ENCODE peak calls at places on chromosome 22, in nine cellular contexts. One of them, this sample, is unnamed. For H3K27me3, the result is how much of the 10 kb centered on the place peaks cover.

GRCh38 chr22:27647540-27647939 is 154.0 kb downstream of the MN1 start:
- DNase-seq in SK-N-SH: no peak
- DNase-seq in CD8-positive, alpha-beta T cell: no peak
- DNase-seq in sigmoid colon: no peak
- DNase-seq in mesendoderm: no peak
- DNase-seq in cardiac muscle cell: no peak
- DNase-seq in HepG2: peak
- DNase-seq in Karpas-422: no peak
- DNase-seq in adrenal gland: no peak
- DNase-seq in this sample: no peak

GRCh38 chr22:27264184-27264583 is 537.4 kb downstream of the MN1 start:
- DNase-seq in SK-N-SH: no peak
- DNase-seq in CD8-positive, alpha-beta T cell: no peak
- DNase-seq in sigmoid colon: no peak
- DNase-seq in mesendoderm: no peak
- DNase-seq in cardiac muscle cell: no peak
- DNase-seq in HepG2: no peak
- DNase-seq in Karpas-422: no peak
- DNase-seq in adrenal gland: no peak
- DNase-seq in this sample: no peak

GRCh38 chr22:30648825-30649224 is 13.2 kb downstream of the SLC35E4 start:
- DNase-seq in SK-N-SH: no peak
- DNase-seq in CD8-positive, alpha-beta T cell: no peak
- DNase-seq in sigmoid colon: no peak
- DNase-seq in mesendoderm: no peak
- DNase-seq in cardiac muscle cell: no peak
- DNase-seq in HepG2: no peak
- DNase-seq in Karpas-422: no peak
- DNase-seq in adrenal gland: no peak
- DNase-seq in this sample: no peak

GRCh38 chr22:30421695-30422480 is 3.7 kb upstream of the MTFP1 start:
- DNase-seq in SK-N-SH: no peak
- DNase-seq in CD8-positive, alpha-beta T cell: no peak
- DNase-seq in sigmoid colon: no peak
- DNase-seq in mesendoderm: no peak
- DNase-seq in cardiac muscle cell: peak
- DNase-seq in HepG2: peak
- DNase-seq in Karpas-422: no peak
- DNase-seq in adrenal gland: no peak
- DNase-seq in this sample: no peak

GRCh38 chr22:31995807-31996206 is 47.3 kb upstream of the SLC5A1 start:
- DNase-seq in SK-N-SH: no peak
- DNase-seq in CD8-positive, alpha-beta T cell: no peak
- DNase-seq in sigmoid colon: no peak
- DNase-seq in mesendoderm: no peak
- DNase-seq in cardiac muscle cell: no peak
- DNase-seq in HepG2: no peak
- DNase-seq in Karpas-422: no peak
- DNase-seq in adrenal gland: no peak
- DNase-seq in this sample: no peak

GRCh38 chr22:31742115-31742514 is 7.8 kb downstream of the PRR14L start:
- DNase-seq in SK-N-SH: no peak
- DNase-seq in CD8-positive, alpha-beta T cell: no peak
- DNase-seq in sigmoid colon: no peak
- DNase-seq in mesendoderm: no peak
- DNase-seq in cardiac muscle cell: no peak
- DNase-seq in HepG2: no peak
- DNase-seq in Karpas-422: peak
- DNase-seq in adrenal gland: no peak
- DNase-seq in this sample: no peak

GRCh38 chr22:46753360-46753759 is 9.1 kb upstream of the TBC1D22A start:
- DNase-seq in SK-N-SH: no peak
- DNase-seq in CD8-positive, alpha-beta T cell: no peak
- DNase-seq in sigmoid colon: no peak
- DNase-seq in mesendoderm: no peak
- DNase-seq in cardiac muscle cell: no peak
- DNase-seq in HepG2: no peak
- DNase-seq in Karpas-422: no peak
- DNase-seq in adrenal gland: no peak
- DNase-seq in this sample: no peak

GRCh38 chr22:43424201-43424600 is 12.4 kb downstream of the MPPED1 start:
- DNase-seq in SK-N-SH: no peak
- DNase-seq in CD8-positive, alpha-beta T cell: no peak
- DNase-seq in sigmoid colon: no peak
- DNase-seq in mesendoderm: no peak
- DNase-seq in cardiac muscle cell: no peak
- DNase-seq in HepG2: no peak
- DNase-seq in Karpas-422: no peak
- DNase-seq in adrenal gland: no peak
- DNase-seq in this sample: no peak

GRCh38 chr22:46321387-46321775 is 14.1 kb upstream of the TRMU start:
- DNase-seq in SK-N-SH: no peak
- DNase-seq in CD8-positive, alpha-beta T cell: no peak
- DNase-seq in sigmoid colon: no peak
- DNase-seq in mesendoderm: no peak
- DNase-seq in cardiac muscle cell: no peak
- DNase-seq in HepG2: no peak
- DNase-seq in Karpas-422: no peak
- DNase-seq in adrenal gland: no peak
- DNase-seq in this sample: no peak

GRCh38 chr22:47453049-47453448 is 690.6 kb downstream of the TBC1D22A start:
- DNase-seq in SK-N-SH: no peak
- DNase-seq in CD8-positive, alpha-beta T cell: no peak
- DNase-seq in sigmoid colon: no peak
- DNase-seq in mesendoderm: no peak
- DNase-seq in cardiac muscle cell: no peak
- DNase-seq in HepG2: no peak
- DNase-seq in Karpas-422: no peak
- DNase-seq in adrenal gland: no peak
- DNase-seq in this sample: no peak

GRCh38 chr22:41285441-41285819 is 557 bp downstream of the RANGAP1 start:
- DNase-seq in SK-N-SH: peak
- DNase-seq in CD8-positive, alpha-beta T cell: peak
- DNase-seq in sigmoid colon: peak
- DNase-seq in mesendoderm: peak
- DNase-seq in cardiac muscle cell: peak
- DNase-seq in HepG2: peak
- DNase-seq in Karpas-422: peak
- DNase-seq in adrenal gland: peak
- DNase-seq in this sample: peak

GRCh38 chr22:29625090-29625825 is 21.8 kb downstream of the NF2 start:
- DNase-seq in SK-N-SH: peak
- DNase-seq in CD8-positive, alpha-beta T cell: peak
- DNase-seq in sigmoid colon: peak
- DNase-seq in mesendoderm: peak
- DNase-seq in cardiac muscle cell: peak
- DNase-seq in HepG2: peak
- DNase-seq in Karpas-422: peak
- DNase-seq in adrenal gland: peak
- DNase-seq in this sample: peak

GRCh38 chr22:48972979-48973693 is 854.5 kb downstream of the BRD1 start:
- DNase-seq in SK-N-SH: no peak
- DNase-seq in CD8-positive, alpha-beta T cell: no peak
- DNase-seq in sigmoid colon: no peak
- DNase-seq in mesendoderm: no peak
- DNase-seq in cardiac muscle cell: no peak
- DNase-seq in HepG2: no peak
- DNase-seq in Karpas-422: no peak
- DNase-seq in adrenal gland: peak
- DNase-seq in this sample: no peak

GRCh38 chr22:34943830-34944229 is 122.1 kb upstream of the ISX start:
- DNase-seq in SK-N-SH: no peak
- DNase-seq in CD8-positive, alpha-beta T cell: no peak
- DNase-seq in sigmoid colon: no peak
- DNase-seq in mesendoderm: peak
- DNase-seq in cardiac muscle cell: no peak
- DNase-seq in HepG2: no peak
- DNase-seq in Karpas-422: peak
- DNase-seq in adrenal gland: no peak
- DNase-seq in this sample: no peak

GRCh38 chr22:30195245-30196140 is 51.1 kb downstream of the LIF start:
- DNase-seq in SK-N-SH: no peak
- DNase-seq in CD8-positive, alpha-beta T cell: no peak
- DNase-seq in sigmoid colon: no peak
- DNase-seq in mesendoderm: no peak
- DNase-seq in cardiac muscle cell: peak
- DNase-seq in HepG2: peak
- DNase-seq in Karpas-422: no peak
- DNase-seq in adrenal gland: no peak
- DNase-seq in this sample: no peak

GRCh38 chr22:29275167-29275566 is 7.1 kb downstream of the EWSR1 start:
- DNase-seq in SK-N-SH: no peak
- DNase-seq in CD8-positive, alpha-beta T cell: no peak
- DNase-seq in sigmoid colon: no peak
- DNase-seq in mesendoderm: no peak
- DNase-seq in cardiac muscle cell: no peak
- DNase-seq in HepG2: no peak
- DNase-seq in Karpas-422: no peak
- DNase-seq in adrenal gland: no peak
- DNase-seq in this sample: no peak

GRCh38 chr22:17744430-17744829 is 29.8 kb downstream of the BID start:
- DNase-seq in SK-N-SH: no peak
- DNase-seq in CD8-positive, alpha-beta T cell: no peak
- DNase-seq in sigmoid colon: no peak
- DNase-seq in mesendoderm: no peak
- DNase-seq in cardiac muscle cell: no peak
- DNase-seq in HepG2: no peak
- DNase-seq in Karpas-422: no peak
- DNase-seq in adrenal gland: no peak
- DNase-seq in this sample: no peak
- H3K27ac ChIP-seq in SK-N-SH: no peak
- H3K27ac ChIP-seq in CD8-positive, alpha-beta T cell: no peak
- H3K27ac ChIP-seq in sigmoid colon: no peak
- H3K27ac ChIP-seq in mesendoderm: no peak
- H3K27ac ChIP-seq in cardiac muscle cell: no peak
- H3K27ac ChIP-seq in HepG2: no peak
- H3K27ac ChIP-seq in Karpas-422: no peak
- H3K27ac ChIP-seq in adrenal gland: no peak
- H3K27ac ChIP-seq in this sample: no peak

GRCh38 chr22:50622723-50623327 is 5.1 kb downstream of the ARSA start:
- DNase-seq in SK-N-SH: peak
- DNase-seq in CD8-positive, alpha-beta T cell: no peak
- DNase-seq in sigmoid colon: peak
- DNase-seq in mesendoderm: no peak
- DNase-seq in cardiac muscle cell: no peak
- DNase-seq in HepG2: peak
- DNase-seq in Karpas-422: no peak
- DNase-seq in adrenal gland: no peak
- DNase-seq in this sample: no peak
- H3K4me3 ChIP-seq in SK-N-SH: no peak
- H3K4me3 ChIP-seq in CD8-positive, alpha-beta T cell: peak
- H3K4me3 ChIP-seq in sigmoid colon: no peak
- H3K4me3 ChIP-seq in mesendoderm: no peak
- H3K4me3 ChIP-seq in cardiac muscle cell: no peak
- H3K4me3 ChIP-seq in HepG2: peak
- H3K4me3 ChIP-seq in Karpas-422: peak
- H3K4me3 ChIP-seq in adrenal gland: no peak
- H3K4me3 ChIP-seq in this sample: no peak

GRCh38 chr22:40008726-40009125 is 14.0 kb downstream of the FAM83F start:
- DNase-seq in SK-N-SH: no peak
- DNase-seq in CD8-positive, alpha-beta T cell: no peak
- DNase-seq in sigmoid colon: no peak
- DNase-seq in mesendoderm: peak
- DNase-seq in cardiac muscle cell: no peak
- DNase-seq in HepG2: no peak
- DNase-seq in Karpas-422: no peak
- DNase-seq in adrenal gland: no peak
- DNase-seq in this sample: peak

GRCh38 chr22:40007826-40008710 is 13.3 kb downstream of the FAM83F start:
- DNase-seq in SK-N-SH: no peak
- DNase-seq in CD8-positive, alpha-beta T cell: no peak
- DNase-seq in sigmoid colon: no peak
- DNase-seq in mesendoderm: no peak
- DNase-seq in cardiac muscle cell: no peak
- DNase-seq in HepG2: no peak
- DNase-seq in Karpas-422: no peak
- DNase-seq in adrenal gland: no peak
- DNase-seq in this sample: no peak

GRCh38 chr22:40010752-40011145 is 16.0 kb downstream of the FAM83F start:
- DNase-seq in SK-N-SH: no peak
- DNase-seq in CD8-positive, alpha-beta T cell: no peak
- DNase-seq in sigmoid colon: no peak
- DNase-seq in mesendoderm: no peak
- DNase-seq in cardiac muscle cell: no peak
- DNase-seq in HepG2: no peak
- DNase-seq in Karpas-422: no peak
- DNase-seq in adrenal gland: no peak
- DNase-seq in this sample: no peak

GRCh38 chr22:40009231-40009769 is 14.5 kb downstream of the FAM83F start:
- DNase-seq in SK-N-SH: no peak
- DNase-seq in CD8-positive, alpha-beta T cell: no peak
- DNase-seq in sigmoid colon: no peak
- DNase-seq in mesendoderm: peak
- DNase-seq in cardiac muscle cell: no peak
- DNase-seq in HepG2: no peak
- DNase-seq in Karpas-422: no peak
- DNase-seq in adrenal gland: no peak
- DNase-seq in this sample: peak

DNA sequence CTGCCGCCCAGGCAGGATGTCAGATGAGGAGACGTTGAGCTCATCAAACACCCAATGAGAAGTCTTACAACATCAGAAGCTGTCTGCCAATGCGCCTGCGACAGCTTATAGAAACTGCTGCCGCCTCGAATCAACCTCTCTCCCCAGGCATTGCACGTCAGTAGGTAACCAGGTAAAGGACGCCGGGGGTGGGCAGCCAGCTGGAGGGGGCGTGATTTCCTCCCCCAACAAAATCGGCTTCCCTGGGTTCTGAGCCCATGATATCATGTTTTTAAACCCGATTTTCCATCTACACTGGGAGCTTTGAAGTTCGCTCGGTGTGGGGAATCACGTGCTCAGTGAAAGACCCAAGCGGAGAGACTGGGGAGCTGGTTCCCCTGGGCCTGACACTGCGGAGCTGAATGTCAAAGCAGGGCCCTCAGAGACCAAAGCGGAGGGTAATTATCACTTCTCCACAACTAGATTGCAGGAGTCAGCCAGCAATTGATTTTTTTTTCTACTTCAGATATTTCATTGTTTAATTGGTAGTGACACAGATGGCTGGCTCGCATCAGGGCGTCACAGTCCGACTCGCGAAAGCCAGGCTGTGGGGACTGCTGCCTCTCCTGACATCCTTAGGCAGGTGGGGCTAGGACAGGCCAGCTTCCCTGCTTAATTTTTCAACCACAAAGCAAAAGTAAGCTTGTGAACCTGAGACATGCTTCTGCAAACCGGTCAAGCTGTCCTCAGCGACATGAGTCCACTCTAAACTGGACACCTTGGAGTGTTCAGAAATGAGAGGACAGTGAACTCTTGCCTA is 15.4 kb downstream of the FAM83F start:
- DNase-seq in SK-N-SH: no peak
- DNase-seq in CD8-positive, alpha-beta T cell: no peak
- DNase-seq in sigmoid colon: no peak
- DNase-seq in mesendoderm: no peak
- DNase-seq in cardiac muscle cell: no peak
- DNase-seq in HepG2: no peak
- DNase-seq in Karpas-422: no peak
- DNase-seq in adrenal gland: no peak
- DNase-seq in this sample: peak
- H3K27me3 ChIP-seq in SK-N-SH: under half
- H3K27me3 ChIP-seq in CD8-positive, alpha-beta T cell: under half
- H3K27me3 ChIP-seq in sigmoid colon: under half
- H3K27me3 ChIP-seq in mesendoderm: under half
- H3K27me3 ChIP-seq in cardiac muscle cell: under half
- H3K27me3 ChIP-seq in HepG2: under half
- H3K27me3 ChIP-seq in Karpas-422: under half
- H3K27me3 ChIP-seq in adrenal gland: under half
- H3K27me3 ChIP-seq in this sample: under half

GRCh38 chr22:37933711-37934376 is 19.6 kb downstream of the C22orf23 start:
- DNase-seq in SK-N-SH: peak
- DNase-seq in CD8-positive, alpha-beta T cell: peak
- DNase-seq in sigmoid colon: peak
- DNase-seq in mesendoderm: peak
- DNase-seq in cardiac muscle cell: peak
- DNase-seq in HepG2: peak
- DNase-seq in Karpas-422: peak
- DNase-seq in adrenal gland: peak
- DNase-seq in this sample: peak
- H3K27ac ChIP-seq in SK-N-SH: peak
- H3K27ac ChIP-seq in CD8-positive, alpha-beta T cell: no peak
- H3K27ac ChIP-seq in sigmoid colon: peak
- H3K27ac ChIP-seq in mesendoderm: no peak
- H3K27ac ChIP-seq in cardiac muscle cell: no peak
- H3K27ac ChIP-seq in HepG2: peak
- H3K27ac ChIP-seq in Karpas-422: peak
- H3K27ac ChIP-seq in adrenal gland: peak
- H3K27ac ChIP-seq in this sample: peak

This sample was measured in SJCRH30.